ENCODE peak calls at places on chromosomes 16 and 17, in four cellular contexts. One of them, this sample, is unnamed.
A peak's percentile ranks its signal among the peaks of the same experiment; 100 is the strongest.

GRCh38 chr17:66509913-66510312 is 207.5 kb downstream of the PRKCA start:
- DNase-seq in K562: no peak
- DNase-seq in HCT116: no peak
- DNase-seq in GM12878: no peak
- DNase-seq in this sample: no peak

GRCh38 chr17:35878361-35878760 is 1.8 kb downstream of the CCL5 start:
- DNase-seq in K562: no peak
- DNase-seq in HCT116: no peak
- DNase-seq in GM12878: no peak
- DNase-seq in this sample: no peak

GRCh38 chr16:68770671-68771070 is 33.6 kb downstream of the CDH1 start:
- DNase-seq in K562: no peak
- DNase-seq in HCT116: no peak
- DNase-seq in GM12878: no peak
- DNase-seq in this sample: no peak

GRCh38 chr16:894841-895240 is 75.9 kb downstream of the LMF1 start:
- DNase-seq in K562: peak; percentile 36
- DNase-seq in HCT116: no peak
- DNase-seq in GM12878: no peak
- DNase-seq in this sample: no peak

GRCh38 chr16:84940670-84941551 is 70.4 kb downstream of the ZDHHC7 start:
- DNase-seq in K562: no peak
- DNase-seq in HCT116: no peak
- DNase-seq in GM12878: no peak
- DNase-seq in this sample: no peak

GRCh38 chr17:15081008-15081407 is 184.1 kb downstream of the PMP22 start:
- DNase-seq in K562: no peak
- DNase-seq in HCT116: no peak
- DNase-seq in GM12878: no peak
- DNase-seq in this sample: no peak

GRCh38 chr17:82301300-82301915 is 16.0 kb downstream of the CD7 start:
- DNase-seq in K562: no peak
- DNase-seq in HCT116: no peak
- DNase-seq in GM12878: no peak
- DNase-seq in this sample: no peak

GRCh38 chr16:16805809-16806208 is 426.9 kb downstream of the NPIPA7 start:
- DNase-seq in K562: no peak
- DNase-seq in HCT116: no peak
- DNase-seq in GM12878: no peak
- DNase-seq in this sample: no peak

GRCh38 chr17:80694992-80695912 is 150.6 kb downstream of the RPTOR start:
- DNase-seq in K562: no peak
- DNase-seq in HCT116: no peak
- DNase-seq in GM12878: no peak
- DNase-seq in this sample: peak; percentile 52

GRCh38 chr17:37219876-37220608 is 155.7 kb upstream of the C17orf78 start:
- DNase-seq in K562: no peak
- DNase-seq in HCT116: no peak
- DNase-seq in GM12878: no peak
- DNase-seq in this sample: no peak

GRCh38 chr17:12859520-12859919 is 70.2 kb downstream of the ARHGAP44 start:
- DNase-seq in K562: no peak
- DNase-seq in HCT116: no peak
- DNase-seq in GM12878: peak; percentile 73
- DNase-seq in this sample: no peak

GRCh38 chr17:74214642-74215331 is 1.4 kb downstream of the TTYH2 start:
- DNase-seq in K562: no peak
- DNase-seq in HCT116: no peak
- DNase-seq in GM12878: no peak
- DNase-seq in this sample: no peak

GRCh38 chr17:82965371-82965770 is 114.0 kb upstream of the METRNL start:
- DNase-seq in K562: no peak
- DNase-seq in HCT116: no peak
- DNase-seq in GM12878: no peak
- DNase-seq in this sample: no peak

GRCh38 chr17:74742153-74742515 is 5.1 kb downstream of the RAB37 start:
- DNase-seq in K562: no peak
- DNase-seq in HCT116: no peak
- DNase-seq in GM12878: peak; percentile 69
- DNase-seq in this sample: no peak

GRCh38 chr16:86199871-86200700 is 301.1 kb downstream of the IRF8 start:
- DNase-seq in K562: no peak
- DNase-seq in HCT116: no peak
- DNase-seq in GM12878: no peak
- DNase-seq in this sample: no peak

GRCh38 chr16:22721497-22722100 is 92.4 kb upstream of the HS3ST2 start:
- DNase-seq in K562: no peak
- DNase-seq in HCT116: no peak
- DNase-seq in GM12878: no peak
- DNase-seq in this sample: no peak

GRCh38 chr16:16780588-16780987 is 401.6 kb downstream of the NPIPA7 start:
- DNase-seq in K562: peak; percentile 17
- DNase-seq in HCT116: no peak
- DNase-seq in GM12878: no peak
- DNase-seq in this sample: no peak

GRCh38 chr17:50635720-50636144 is 1.1 kb downstream of the ABCC3 start:
- DNase-seq in K562: no peak
- DNase-seq in HCT116: no peak
- DNase-seq in GM12878: no peak
- DNase-seq in this sample: no peak

GRCh38 chr17:8735336-8735939 is 9.2 kb downstream of the CCDC42 start:
- DNase-seq in K562: no peak
- DNase-seq in HCT116: no peak
- DNase-seq in GM12878: no peak
- DNase-seq in this sample: no peak

GRCh38 chr16:52077656-52078055 is 469.3 kb downstream of the TOX3 start:
- DNase-seq in K562: no peak
- DNase-seq in HCT116: no peak
- DNase-seq in GM12878: no peak
- DNase-seq in this sample: no peak

GRCh38 chr17:50668025-50668837 is 33.5 kb downstream of the ABCC3 start:
- DNase-seq in K562: no peak
- DNase-seq in HCT116: no peak
- DNase-seq in GM12878: no peak
- DNase-seq in this sample: no peak

GRCh38 chr16:28298511-28298878 is 6.2 kb downstream of the SBK1 start:
- DNase-seq in K562: no peak
- DNase-seq in HCT116: no peak
- DNase-seq in GM12878: no peak
- DNase-seq in this sample: no peak

GRCh38 chr17:79993390-79994221 is 42.1 kb downstream of the TBC1D16 start:
- DNase-seq in K562: no peak
- DNase-seq in HCT116: no peak
- DNase-seq in GM12878: no peak
- DNase-seq in this sample: peak; percentile 99

GRCh38 chr16:72264776-72265175 is 92.8 kb upstream of the PMFBP1 start:
- DNase-seq in K562: no peak
- DNase-seq in HCT116: no peak
- DNase-seq in GM12878: no peak
- DNase-seq in this sample: no peak

GRCh38 chr16:70553645-70554044 is 30.0 kb downstream of the SF3B3 start:
- DNase-seq in K562: no peak
- DNase-seq in HCT116: no peak
- DNase-seq in GM12878: no peak
- DNase-seq in this sample: no peak

GRCh38 chr17:8016632-8017424 is 14.4 kb downstream of the GUCY2D start:
- DNase-seq in K562: peak; percentile 60
- DNase-seq in HCT116: no peak
- DNase-seq in GM12878: no peak
- DNase-seq in this sample: no peak

GRCh38 chr16:75203667-75204409 is 3.1 kb downstream of the CTRB2 start:
- DNase-seq in K562: no peak
- DNase-seq in HCT116: no peak
- DNase-seq in GM12878: no peak
- DNase-seq in this sample: no peak

GRCh38 chr16:20401475-20402016 is 3.0 kb downstream of the PDILT start:
- DNase-seq in K562: no peak
- DNase-seq in HCT116: no peak
- DNase-seq in GM12878: no peak
- DNase-seq in this sample: no peak

GRCh38 chr17:71110326-71110725 is 941.0 kb downstream of the KCNJ2 start:
- DNase-seq in K562: no peak
- DNase-seq in HCT116: peak; percentile 12
- DNase-seq in GM12878: no peak
- DNase-seq in this sample: no peak

GRCh38 chr16:30065943-30066881 is 652 bp downstream of the ALDOA start:
- DNase-seq in K562: peak; percentile 79
- DNase-seq in HCT116: no peak
- DNase-seq in GM12878: no peak
- DNase-seq in this sample: no peak

GRCh38 chr17:4920351-4921048 is 11.6 kb upstream of the GP1BA start:
- DNase-seq in K562: no peak
- DNase-seq in HCT116: no peak
- DNase-seq in GM12878: no peak
- DNase-seq in this sample: peak; percentile 65
- TF ChIP-seq SRF in K562: no peak
- TF ChIP-seq SRF in HCT116: no peak
- TF ChIP-seq SRF in GM12878: no peak
- TF ChIP-seq SRF in this sample: no peak

DNA sequence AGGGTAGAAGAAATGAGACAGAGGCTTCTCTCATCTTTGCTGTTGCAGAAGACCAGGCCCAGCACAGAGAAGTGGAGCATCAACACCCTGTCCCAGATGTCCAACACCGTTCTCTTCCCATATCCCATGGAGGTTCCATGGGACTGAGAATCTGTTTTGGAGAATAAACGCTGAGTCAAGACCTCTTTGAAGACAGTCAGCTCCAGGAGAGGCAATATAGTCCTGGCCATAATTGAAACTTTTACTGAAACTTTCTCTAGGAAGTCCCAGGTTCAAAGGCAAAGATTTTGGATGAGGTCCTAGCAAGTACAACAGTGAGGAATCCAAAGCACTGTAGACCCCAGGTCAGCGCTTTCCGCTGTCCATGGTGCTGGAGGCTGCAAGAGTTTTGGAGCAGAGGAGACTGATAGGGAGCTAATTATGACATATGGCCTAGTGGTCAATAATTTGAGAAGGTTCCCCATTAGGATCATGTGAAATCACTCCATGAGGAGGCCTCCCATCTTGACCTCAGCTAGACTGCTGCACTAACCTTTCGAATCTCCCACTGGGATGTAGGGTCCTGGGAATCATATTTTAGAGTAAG is 36.0 kb downstream of the OSBPL7 start:
- DNase-seq in K562: peak; percentile 67
- DNase-seq in HCT116: no peak
- DNase-seq in GM12878: no peak
- DNase-seq in this sample: peak; percentile 52
- TF ChIP-seq REST in K562: peak; percentile 96
- TF ChIP-seq REST in HCT116: peak; percentile 95
- TF ChIP-seq REST in GM12878: peak; percentile 94
- TF ChIP-seq REST in this sample: peak; percentile 96

DNA sequence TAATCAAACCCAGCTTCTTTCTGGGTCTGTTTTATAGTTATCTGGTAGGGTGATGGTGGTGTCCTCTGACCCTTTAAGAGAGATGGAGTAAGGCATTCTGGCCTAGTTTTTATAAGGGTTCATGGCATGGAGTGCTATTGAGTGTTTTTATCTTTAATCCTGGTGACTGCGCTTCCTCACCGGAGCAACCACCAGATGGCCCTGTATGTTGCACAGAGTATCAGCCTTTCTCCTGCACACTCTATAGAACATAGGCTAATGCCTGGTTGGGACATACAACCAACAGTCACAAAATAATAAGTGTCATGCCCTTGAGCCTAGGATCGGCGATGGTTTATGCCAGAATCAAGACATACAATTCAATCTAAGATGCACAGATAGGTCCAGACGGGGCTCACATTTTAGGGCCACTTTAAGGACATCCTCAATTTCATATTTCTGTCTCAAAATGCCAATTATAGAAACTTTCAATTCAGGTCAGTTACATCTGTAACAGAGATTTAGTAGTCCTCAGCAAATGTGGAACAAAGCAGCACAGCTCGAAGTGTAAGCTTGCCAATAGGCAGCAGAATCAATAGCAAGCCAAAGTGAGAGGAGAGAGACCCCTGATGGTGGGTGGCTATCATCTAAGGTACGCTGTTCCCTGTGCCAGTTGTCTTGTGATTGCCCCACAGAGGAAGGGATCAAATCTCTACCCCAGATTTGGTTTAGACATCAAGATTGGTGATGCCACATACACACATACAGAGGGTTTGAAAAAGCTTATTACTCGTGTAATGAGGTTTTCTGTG is 37.2 kb upstream of the HOXB9 start:
- DNase-seq in K562: peak; percentile 31
- DNase-seq in HCT116: no peak
- DNase-seq in GM12878: no peak
- DNase-seq in this sample: no peak
- TF ChIP-seq SRF in K562: no peak
- TF ChIP-seq SRF in HCT116: no peak
- TF ChIP-seq SRF in GM12878: no peak
- TF ChIP-seq SRF in this sample: no peak

GRCh38 chr17:65122836-65123756 is 14.1 kb upstream of the RGS9 start:
- DNase-seq in K562: peak; percentile 93
- DNase-seq in HCT116: peak; percentile 91
- DNase-seq in GM12878: peak; percentile 66
- DNase-seq in this sample: peak; percentile 83
- TF ChIP-seq REST in K562: no peak
- TF ChIP-seq REST in HCT116: no peak
- TF ChIP-seq REST in GM12878: no peak
- TF ChIP-seq REST in this sample: no peak

GRCh38 chr16:50251375-50252081 is 14.8 kb upstream of the ADCY7 start:
- DNase-seq in K562: no peak
- DNase-seq in HCT116: no peak
- DNase-seq in GM12878: no peak
- DNase-seq in this sample: no peak

GRCh38 chr16:50252082-50252611 is 14.2 kb upstream of the ADCY7 start:
- DNase-seq in K562: no peak
- DNase-seq in HCT116: no peak
- DNase-seq in GM12878: no peak
- DNase-seq in this sample: no peak

GRCh38 chr16:50254072-50254471 is 12.3 kb upstream of the ADCY7 start:
- DNase-seq in K562: peak; percentile 84
- DNase-seq in HCT116: no peak
- DNase-seq in GM12878: no peak
- DNase-seq in this sample: no peak

GRCh38 chr16:50252874-50253510 is 13.4 kb upstream of the ADCY7 start:
- DNase-seq in K562: peak; percentile 56
- DNase-seq in HCT116: no peak
- DNase-seq in GM12878: no peak
- DNase-seq in this sample: no peak

DNA sequence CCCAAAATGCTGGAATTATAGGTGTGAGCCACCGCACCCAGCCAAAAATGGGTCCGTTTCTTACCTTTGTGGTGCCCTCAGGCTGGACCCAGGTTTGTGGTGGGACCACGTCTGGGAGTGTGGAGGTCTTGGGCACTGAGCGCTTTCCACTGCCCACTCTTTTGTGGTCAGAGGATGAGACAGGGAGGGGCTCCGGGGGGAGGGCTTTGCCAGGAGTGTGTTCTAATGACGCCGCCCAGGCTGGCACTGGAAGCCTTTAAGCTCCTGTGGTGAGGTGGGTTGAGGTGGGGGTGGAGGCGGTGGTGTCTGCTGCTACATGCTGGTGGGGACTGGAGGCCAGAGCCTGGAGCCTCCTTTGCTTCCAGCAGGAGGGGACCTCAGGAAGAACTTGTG is 12.8 kb upstream of the ADCY7 start:
- DNase-seq in K562: no peak
- DNase-seq in HCT116: no peak
- DNase-seq in GM12878: no peak
- DNase-seq in this sample: no peak
- TF ChIP-seq SRF in K562: no peak
- TF ChIP-seq SRF in HCT116: no peak
- TF ChIP-seq SRF in GM12878: no peak
- TF ChIP-seq SRF in this sample: no peak